ENCODE peak calls at places on chromosomes 13 and 19, in six cellular contexts. F is stimulated activated CD8-positive, alpha-beta memory T cell treated with anti-CD3 and anti-CD28 coated beads, Interleukin-12 subunit alpha, Interleukin-12 subunit beta, amount 100 ng/mL, for 4 hours; P is HTR-8/SVneo; B is mucosa of descending colon; D is fibroblast of lung; R is activated CD4-positive, CD25-positive, alpha-beta regulatory T cell. N is an unnamed sample.

GRCh38 chr13:73341748-73342147 is 282.9 kb downstream of the KLF5 start:
- DNase-seq in F (no peak), D (no peak), B (no peak), P (peak), R (no peak), N (peak)

GRCh38 chr13:20869540-20869939 is 33.0 kb downstream of the XPO4 start:
- DNase-seq in F (no peak), B (no peak), D (peak), P (no peak), R (no peak), N (peak)

GRCh38 chr19:58274771-58275199 is 4.0 kb upstream of the ZNF8 start:
- DNase-seq in F (no peak), D (peak), P (peak), B (no peak), R (no peak), N (peak)

GRCh38 chr19:14165986-14166385 is 29.6 kb upstream of the ASF1B start:
- DNase-seq in P (no peak), D (no peak), R (no peak), B (no peak), F (no peak), N (no peak)

GRCh38 chr19:58227964-58228583 is 640 bp upstream of the ZNF544 start:
- DNase-seq in D (no peak), P (peak), B (no peak), R (no peak), F (no peak), N (no peak)

GRCh38 chr13:23915308-23915707 is 18.0 kb upstream of the C1QTNF9B start:
- DNase-seq in F (no peak), R (no peak), B (no peak), D (no peak), P (no peak), N (no peak)

GRCh38 chr19:3665681-3666544 is 34.4 kb downstream of the PIP5K1C start:
- DNase-seq in F (peak), B (peak), D (no peak), R (peak), P (peak), N (no peak)

GRCh38 chr13:19794552-19795143 is 11.9 kb upstream of the PSPC1 start:
- DNase-seq in B (no peak), R (no peak), F (no peak), D (no peak), P (no peak), N (no peak)

GRCh38 chr19:18230941-18231734 is 4.9 kb upstream of the PDE4C start:
- DNase-seq in B (no peak), D (no peak), R (no peak), P (no peak), F (no peak), N (no peak)

GRCh38 chr19:57321164-57321563 is 892 bp downstream of the ZNF543 start:
- DNase-seq in F (no peak), B (no peak), P (no peak), D (no peak), R (no peak), N (no peak)

GRCh38 chr19:2733930-2734588 is 5.8 kb downstream of the SLC39A3 start:
- DNase-seq in F (no peak), D (no peak), P (no peak), R (no peak), B (peak), N (no peak)

GRCh38 chr19:29660835-29661234 is 4.4 kb upstream of the PLEKHF1 start:
- DNase-seq in F (no peak), P (no peak), D (no peak), B (no peak), R (no peak), N (no peak)

GRCh38 chr13:26422036-26422435 is 135.4 kb upstream of the WASF3 start:
- DNase-seq in B (no peak), D (no peak), P (no peak), R (no peak), F (no peak), N (no peak)

GRCh38 chr19:55620951-55621672 is 3.3 kb downstream of the ZNF784 start:
- DNase-seq in F (no peak), R (no peak), B (no peak), P (no peak), D (no peak), N (no peak)

GRCh38 chr13:26664942-26665341 is 95.6 kb downstream of the GPR12 start:
- DNase-seq in P (no peak), B (no peak), R (no peak), D (no peak), F (no peak), N (no peak)

GRCh38 chr13:113919761-113920160 is 54.1 kb downstream of the C13orf46 start:
- DNase-seq in R (no peak), P (no peak), B (no peak), F (no peak), D (no peak), N (no peak)

GRCh38 chr13:68535329-68535728 is 1305.2 kb upstream of the PCDH9 start:
- DNase-seq in P (no peak), R (no peak), B (no peak), F (no peak), D (no peak), N (no peak)

GRCh38 chr13:69199664-69200063 is 908.0 kb upstream of the ATXN8OS start:
- DNase-seq in D (no peak), F (no peak), B (no peak), R (no peak), P (no peak), N (no peak)

GRCh38 chr19:7925171-7925837 is 631 bp downstream of the CTXN1 start:
- DNase-seq in P (peak), D (peak), F (peak), B (peak), R (peak), N (peak)

GRCh38 chr13:89457977-89458376 is 1786.8 kb downstream of the SLITRK5 start:
- DNase-seq in P (peak), D (peak), B (no peak), R (no peak), F (no peak), N (peak)

GRCh38 chr19:5338661-5339469 is 1.7 kb downstream of the PTPRS start:
- DNase-seq in D (no peak), P (no peak), F (no peak), B (no peak), R (no peak), N (no peak)

GRCh38 chr19:38478273-38478971 is 44.9 kb downstream of the RYR1 start:
- DNase-seq in D (no peak), P (peak), F (no peak), B (no peak), R (no peak), N (no peak)

GRCh38 chr13:113855931-113856715 is 7.8 kb downstream of the GAS6 start:
- DNase-seq in P (no peak), D (no peak), R (no peak), B (no peak), F (no peak), N (no peak)

GRCh38 chr13:112693831-112694497 is 4.1 kb downstream of the ATP11A start:
- DNase-seq in D (peak), B (no peak), P (no peak), R (no peak), F (no peak), N (peak)

GRCh38 chr19:15787611-15788155 is at the start of gene OR10H5:
- DNase-seq in D (no peak), B (no peak), P (no peak), R (no peak), F (no peak), N (no peak)